ENCODE peak calls at places on chromosomes 6 and 20, in six cellular contexts. D is ACHN; H is A549; F is HuH-7.5; M is central memory CD4-positive, alpha-beta T cell; I is cardiac muscle cell. P is an unnamed sample.
A peak's percentile ranks its signal among the peaks of the same experiment; 100 is the strongest.

GRCh38 chr6:46490425-46491200 is 636 bp downstream of the RCAN2 start:
- DNase-seq in D (no peak), F (peak; percentile 21), H (no peak), M (no peak), I (peak; percentile 84), P (no peak)

GRCh38 chr20:40942015-40942414 is 86.6 kb upstream of the TOP1 start:
- DNase-seq in D (no peak), M (no peak), I (no peak), H (no peak), F (no peak), P (no peak)

GRCh38 chr20:36209921-36210320 is 26.4 kb upstream of the AAR2 start:
- DNase-seq in M (no peak), I (no peak), D (no peak), H (no peak), F (no peak), P (no peak)

GRCh38 chr6:53938810-53939209 is 144.0 kb downstream of the LRRC1 start:
- DNase-seq in H (no peak), F (no peak), I (no peak), M (no peak), D (no peak), P (no peak)

GRCh38 chr20:41072099-41072798 is 43.6 kb downstream of the TOP1 start:
- DNase-seq in I (no peak), D (no peak), F (no peak), H (no peak), M (no peak), P (no peak)

GRCh38 chr6:95576621-95577316 is 566 bp upstream of the MANEA start:
- DNase-seq in I (no peak), H (no peak), F (no peak), M (peak; percentile 25), D (peak; percentile 37), P (peak; percentile 20)

GRCh38 chr20:17848649-17849048 is 119.9 kb downstream of the SNX5 start:
- DNase-seq in I (no peak), H (no peak), M (no peak), D (no peak), F (no peak), P (no peak)

GRCh38 chr20:21102691-21103311 is 3.4 kb downstream of the LINC00237 start:
- DNase-seq in D (no peak), I (peak; percentile 70), F (no peak), H (no peak), M (peak; percentile 45), P (peak; percentile 54)

GRCh38 chr6:43058511-43058910 is 723 bp downstream of the MRPL2 start:
- DNase-seq in D (no peak), F (no peak), H (no peak), M (no peak), I (no peak), P (no peak)

GRCh38 chr6:36938536-36938935 is 16.0 kb upstream of the PI16 start:
- DNase-seq in M (no peak), F (no peak), D (no peak), H (no peak), I (no peak), P (no peak)

GRCh38 chr6:167141667-167142432 is 15.9 kb downstream of the GPR31 start:
- DNase-seq in F (peak; percentile 86), H (peak; percentile 21), D (peak; percentile 58), M (peak; percentile 49), I (peak; percentile 70), P (peak; percentile 15)

GRCh38 chr20:38855356-38855755 is 49.9 kb downstream of the PPP1R16B start:
- DNase-seq in D (no peak), I (no peak), F (no peak), M (no peak), H (no peak), P (no peak)

GRCh38 chr6:32179746-32180405 is 1.7 kb downstream of the RNF5 start:
- DNase-seq in M (no peak), F (no peak), H (no peak), I (no peak), D (no peak), P (no peak)

GRCh38 chr6:159595173-159595572 is 97.9 kb downstream of the SOD2 start:
- DNase-seq in H (peak; percentile 5), F (no peak), M (no peak), I (no peak), D (peak; percentile 27), P (no peak)